ENCODE peak calls at places on chromosomes 6 and 20, in ten cellular contexts. B is MV-4-11; E is stimulated activated CD8-positive, alpha-beta memory T cell treated with anti-CD3 and anti-CD28 coated beads, Interleukin-15, amount 100 ng/mL, for 24 hours; A is activated T-cell treated with anti-CD3 and anti-CD28 coated beads, Interleukin-2, amount 50 U/mL, for 72 hours; M is HFF-Myc; U is fibroblast of the aortic adventitia; I is SK-N-SH; N is hypothalamus; O is Panc1; Y is Right ventricle myocardium superior. H is an unnamed sample.

GRCh38 chr20:38112943-38113294 is 52.2 kb downstream of the TGM2 start:
- DNase-seq in A (no peak), Y (no peak), N (no peak), M (no peak), I (no peak), U (no peak), O (no peak), E (no peak), B (no peak), H (no peak)

GRCh38 chr6:35139924-35140524 is 1.1 kb downstream of the TCP11 start:
- DNase-seq in O (no peak), U (peak; percentile 86), B (peak; percentile 55), N (peak; percentile 44), Y (no peak), I (peak; percentile 70), M (peak; percentile 43), E (no peak), A (peak; percentile 47), H (peak; percentile 42)

GRCh38 chr6:113859349-113860164 is 2.4 kb downstream of the MARCKS start:
- DNase-seq in E (no peak), I (peak; percentile 70), O (no peak), B (no peak), U (peak; percentile 63), M (no peak), A (no peak), N (no peak), Y (peak; percentile 62), H (peak; percentile 29)

GRCh38 chr6:44538841-44539240 is 151.3 kb downstream of the CDC5L start:
- DNase-seq in M (no peak), E (no peak), O (no peak), I (no peak), B (no peak), Y (no peak), N (no peak), A (no peak), U (no peak), H (no peak)

GRCh38 chr6:41584668-41585205 is 38.6 kb downstream of the FOXP4 start:
- DNase-seq in O (no peak), I (no peak), A (no peak), M (no peak), E (no peak), B (no peak), N (no peak), Y (no peak), U (no peak), H (no peak)

GRCh38 chr20:4064118-4064962 is 49.0 kb upstream of the RNF24 start:
- DNase-seq in M (peak; percentile 93), B (peak; percentile 88), Y (peak; percentile 95), I (peak; percentile 68), U (peak; percentile 95), O (no peak), N (peak; percentile 72), E (no peak), A (no peak), H (peak; percentile 86)

GRCh38 chr20:22775671-22776139 is 191.3 kb upstream of the FOXA2 start:
- DNase-seq in N (no peak), I (no peak), E (no peak), B (no peak), A (no peak), O (no peak), U (peak; percentile 66), M (no peak), Y (no peak), H (no peak)

GRCh38 chr6:75386050-75386770 is 101.6 kb upstream of the TMEM30A start:
- DNase-seq in I (no peak), Y (no peak), A (no peak), O (no peak), B (peak; percentile 59), E (no peak), U (peak; percentile 21), N (no peak), M (no peak), H (no peak)

GRCh38 chr6:138347840-138348239 is 29.9 kb upstream of the SMIM28 start:
- DNase-seq in I (no peak), U (no peak), E (no peak), O (no peak), A (no peak), Y (no peak), B (no peak), M (no peak), N (no peak), H (no peak)

GRCh38 chr20:51533291-51534172 is 9.0 kb downstream of the NFATC2 start:
- DNase-seq in Y (no peak), N (no peak), A (no peak), U (no peak), B (no peak), O (peak; percentile 22), E (no peak), M (no peak), I (no peak), H (peak; percentile 72)

GRCh38 chr20:4101271-4101670 is 85.9 kb upstream of the RNF24 start:
- DNase-seq in B (no peak), I (no peak), U (no peak), O (no peak), A (no peak), E (no peak), M (no peak), N (no peak), Y (no peak), H (no peak)

GRCh38 chr20:51955756-51956155 is 153.4 kb upstream of the SALL4 start:
- DNase-seq in I (no peak), E (no peak), A (no peak), B (no peak), U (peak; percentile 20), Y (no peak), O (no peak), M (no peak), N (no peak), H (no peak)